ENCODE peak calls at places on chromosomes 13 and 19, in nine cellular contexts. U, I, G, Y, C, J, L, X and O are unnamed samples.

GRCh38 chr13:57418067-57418677 is 213.4 kb upstream of the PCDH17 start:
- DNase-seq in X (no peak), U (no peak), L (no peak), J (no peak), G (no peak), I (no peak), C (no peak), Y (no peak), O (no peak)

GRCh38 chr13:31477961-31478360 is 261.4 kb upstream of the RXFP2 start:
- DNase-seq in J (peak), Y (no peak), C (no peak), X (no peak), L (no peak), I (peak), G (no peak), U (peak), O (no peak)

GRCh38 chr13:46367622-46368327 is 19.3 kb downstream of the RUBCNL start:
- DNase-seq in C (no peak), L (no peak), X (no peak), U (no peak), Y (no peak), J (peak), I (no peak), G (no peak), O (no peak)

GRCh38 chr13:90713436-90714133 is 633.9 kb upstream of the MIR17HG start:
- DNase-seq in C (no peak), L (no peak), X (no peak), J (no peak), Y (peak), G (no peak), I (no peak), U (no peak), O (no peak)

GRCh38 chr13:106797081-106797640 is 229.2 kb upstream of the ARGLU1 start:
- DNase-seq in J (no peak), Y (no peak), L (no peak), I (no peak), G (no peak), C (no peak), U (no peak), X (no peak), O (no peak)

GRCh38 chr19:6108721-6109633 is 1.3 kb downstream of the RFX2 start:
- DNase-seq in Y (peak), J (peak), I (no peak), U (peak), L (peak), C (no peak), X (no peak), G (peak), O (no peak)

GRCh38 chr19:13689050-13689449 is 75.3 kb upstream of the MRI1 start:
- DNase-seq in U (peak), G (no peak), Y (peak), X (no peak), L (peak), I (no peak), C (no peak), J (peak), O (no peak)

GRCh38 chr19:50414850-50415660 is 3.7 kb upstream of the SPIB start:
- DNase-seq in Y (peak), I (peak), U (peak), J (peak), L (peak), G (peak), C (peak), X (no peak), O (no peak)

GRCh38 chr13:54949735-54950134 is 1921.1 kb downstream of the OLFM4 start:
- DNase-seq in J (no peak), Y (no peak), U (no peak), L (no peak), X (no peak), C (no peak), I (no peak), G (no peak), O (no peak)

GRCh38 chr13:109309625-109310363 is 476.6 kb downstream of the IRS2 start:
- DNase-seq in I (no peak), U (no peak), G (no peak), X (peak), C (no peak), Y (no peak), J (no peak), L (no peak), O (no peak)

GRCh38 chr19:10544242-10544752 is 593 bp downstream of the ATG4D start:
- DNase-seq in Y (peak), I (no peak), G (peak), U (no peak), X (no peak), C (no peak), J (no peak), L (peak), O (no peak)

GRCh38 chr19:16445238-16446107 is 26.3 kb downstream of the EPS15L1 start:
- DNase-seq in X (no peak), U (peak), I (no peak), C (no peak), G (no peak), Y (no peak), L (no peak), J (no peak), O (no peak)

GRCh38 chr13:108266316-108266936 is 3.1 kb upstream of the TNFSF13B start:
- DNase-seq in G (no peak), C (no peak), Y (no peak), L (no peak), I (no peak), X (no peak), U (no peak), J (no peak), O (no peak)

GRCh38 chr19:15316498-15316897 is 15.8 kb downstream of the BRD4 start:
- DNase-seq in L (no peak), U (peak), C (no peak), G (no peak), J (no peak), X (no peak), I (no peak), Y (no peak), O (no peak)

GRCh38 chr13:96946709-96947311 is 47.5 kb downstream of the OXGR1 start:
- DNase-seq in G (peak), C (no peak), U (no peak), L (peak), J (no peak), I (no peak), X (no peak), Y (no peak), O (no peak)

GRCh38 chr19:34766386-34766785 is 6.6 kb downstream of the ZNF599 start:
- DNase-seq in U (no peak), J (no peak), G (no peak), Y (no peak), X (no peak), I (no peak), C (no peak), L (no peak), O (no peak)

GRCh38 chr13:59531571-59532091 is 632.1 kb downstream of the DIAPH3 start:
- DNase-seq in L (peak), Y (peak), J (peak), C (peak), U (peak), I (peak), G (peak), X (no peak), O (peak)

GRCh38 chr13:24208314-24208713 is 47.8 kb downstream of the SPATA13 start:
- DNase-seq in C (no peak), G (no peak), I (peak), X (peak), J (peak), Y (no peak), U (peak), L (no peak), O (peak)

GRCh38 chr19:5742051-5742450 is 21.6 kb downstream of the CATSPERD start:
- DNase-seq in C (no peak), G (no peak), I (no peak), U (no peak), L (no peak), J (no peak), Y (no peak), X (no peak), O (no peak)

GRCh38 chr13:43159007-43159406 is 135.6 kb downstream of the DNAJC15 start:
- DNase-seq in J (peak), L (peak), G (no peak), X (no peak), I (peak), U (peak), Y (no peak), C (no peak), O (no peak)

GRCh38 chr19:55519461-55520311 is 17.2 kb downstream of the SBK2 start:
- DNase-seq in X (no peak), C (no peak), Y (no peak), U (peak), J (peak), G (no peak), I (no peak), L (no peak), O (no peak)

GRCh38 chr13:73171926-73172325 is 113.1 kb downstream of the KLF5 start:
- DNase-seq in C (no peak), J (peak), L (peak), G (no peak), X (no peak), I (no peak), U (no peak), Y (no peak), O (no peak)

GRCh38 chr13:45623516-45624090 is 8.1 kb upstream of the ERICH6B start:
- DNase-seq in L (peak), J (peak), U (peak), Y (no peak), G (no peak), I (no peak), X (peak), C (no peak), O (no peak)

GRCh38 chr13:75226092-75226491 is 255.9 kb downstream of the TBC1D4 start:
- DNase-seq in J (no peak), C (no peak), I (no peak), L (peak), X (no peak), U (no peak), G (no peak), Y (no peak), O (no peak)

GRCh38 chr13:49354719-49355118 is 89.1 kb downstream of the CAB39L start:
- DNase-seq in U (peak), G (no peak), X (no peak), Y (no peak), I (no peak), C (no peak), L (no peak), J (peak), O (no peak)

GRCh38 chr19:33390120-33390907 is 16.8 kb downstream of the CEBPG start:
- DNase-seq in I (peak), C (no peak), X (no peak), J (peak), L (no peak), G (peak), Y (peak), U (peak), O (no peak)

GRCh38 chr19:27774337-27774736 is 1438.6 kb downstream of the UQCRFS1 start:
- DNase-seq in L (peak), C (no peak), X (no peak), U (no peak), I (no peak), J (no peak), Y (peak), G (no peak), O (no peak)
- TF ChIP-seq CTCF in L (peak), C (no peak), X (no peak), U (peak), I (peak), J (peak), Y (peak), G (no peak), O (peak)

GRCh38 chr19:8858260-8858659 is 26.1 kb downstream of the MBD3L1 start:
- DNase-seq in X (no peak), L (no peak), Y (no peak), G (no peak), J (no peak), U (no peak), I (no peak), C (no peak), O (no peak)
- H3K4me3 ChIP-seq in X (no peak), L (no peak), Y (no peak), G (no peak), J (no peak), U (no peak), I (no peak), C (no peak), O (no peak)

GRCh38 chr13:26112843-26113242 is 61.0 kb upstream of the SHISA2 start:
- DNase-seq in C (no peak), I (no peak), U (no peak), G (no peak), L (peak), J (no peak), X (no peak), Y (no peak), O (no peak)
- TF ChIP-seq CTCF in C (no peak), I (peak), U (peak), G (no peak), L (peak), J (peak), X (peak), Y (no peak), O (peak)

DNA sequence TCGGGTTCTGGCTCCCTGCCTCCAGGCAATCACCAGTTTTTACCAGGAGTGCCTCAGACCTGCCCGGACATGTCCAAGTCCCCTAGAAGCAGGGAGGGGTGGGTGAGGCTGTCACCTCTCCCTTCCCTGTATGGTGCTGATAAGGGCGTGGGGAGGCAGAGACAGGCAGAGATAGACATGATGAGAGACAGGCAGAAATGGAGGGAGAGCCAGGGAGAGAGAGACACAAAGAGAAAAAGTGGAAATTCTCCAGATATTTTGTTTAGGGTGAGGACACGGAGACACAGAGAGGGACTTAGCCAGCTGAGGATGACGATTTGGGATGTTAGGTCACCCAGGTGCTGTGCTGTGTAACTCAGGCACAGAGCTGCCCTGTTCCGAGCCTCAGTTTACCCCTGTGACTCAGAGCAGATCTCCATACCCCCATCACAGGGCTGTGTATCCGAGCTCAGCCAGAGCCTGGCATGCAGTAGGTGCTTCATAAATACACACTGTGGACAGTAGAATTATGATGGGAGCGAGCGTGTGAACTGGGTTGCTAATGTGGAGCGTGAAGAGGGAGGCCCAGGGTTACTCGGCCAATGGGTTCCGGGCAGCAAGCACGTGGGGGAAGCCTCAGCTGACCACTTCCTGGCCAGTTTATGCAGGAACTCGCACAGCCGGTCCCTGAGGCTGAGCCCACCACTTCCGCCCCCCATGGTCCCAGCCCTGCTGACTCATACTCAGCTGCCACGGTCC is 11.9 kb upstream of the GDF15 start:
- DNase-seq in L (peak), I (peak), Y (peak), G (peak), J (peak), X (no peak), C (peak), U (peak), O (peak)
- H3K4me3 ChIP-seq in L (no peak), I (no peak), Y (no peak), G (no peak), J (no peak), X (no peak), C (no peak), U (no peak), O (no peak)

GRCh38 chr19:38849746-38850230 is at the start of gene HNRNPL:
- DNase-seq in L (no peak), J (no peak), G (peak), U (no peak), I (no peak), Y (peak), X (no peak), C (peak), O (no peak)
- TF ChIP-seq CTCF in L (peak), J (peak), G (peak), U (peak), I (peak), Y (peak), X (peak), C (peak), O (peak)

DNA sequence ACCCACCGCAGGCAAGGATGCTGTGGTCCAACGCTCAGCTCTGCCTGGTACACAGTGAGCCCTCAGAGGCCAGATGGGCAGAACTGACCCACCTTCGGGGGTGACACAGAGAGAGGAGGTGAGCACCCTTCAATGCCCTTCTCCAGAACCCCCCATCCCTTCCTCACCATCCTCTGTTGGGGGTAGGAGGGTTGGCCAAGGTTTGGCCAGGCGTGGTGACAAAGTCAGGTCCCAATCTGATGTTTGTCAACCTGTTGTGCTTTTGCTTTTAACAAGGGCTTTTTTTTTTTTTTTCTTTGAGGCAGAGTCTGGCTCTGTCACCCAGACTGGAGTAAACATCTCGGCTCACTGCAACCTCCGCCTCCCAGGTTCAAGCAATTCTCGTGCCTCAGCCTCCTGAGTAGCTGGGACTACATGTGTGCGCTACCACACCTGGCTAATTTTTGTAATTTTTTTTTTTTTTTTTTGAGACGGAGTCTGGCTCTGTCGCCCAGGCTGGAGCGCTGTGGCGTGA is 7.3 kb downstream of the PTGIR start:
- DNase-seq in U (no peak), G (no peak), J (no peak), Y (no peak), X (no peak), C (no peak), I (no peak), L (no peak), O (no peak)
- H3K4me3 ChIP-seq in U (no peak), G (no peak), J (no peak), Y (no peak), X (no peak), C (no peak), I (no peak), L (no peak), O (no peak)

GRCh38 chr19:18637644-18638630 is 1.1 kb downstream of the KLHL26 start:
- DNase-seq in X (peak), Y (no peak), U (no peak), C (no peak), G (peak), L (peak), J (no peak), I (no peak), O (no peak)
- TF ChIP-seq CTCF in X (no peak), Y (no peak), U (no peak), C (no peak), G (no peak), L (no peak), J (no peak), I (no peak), O (no peak)

DNA sequence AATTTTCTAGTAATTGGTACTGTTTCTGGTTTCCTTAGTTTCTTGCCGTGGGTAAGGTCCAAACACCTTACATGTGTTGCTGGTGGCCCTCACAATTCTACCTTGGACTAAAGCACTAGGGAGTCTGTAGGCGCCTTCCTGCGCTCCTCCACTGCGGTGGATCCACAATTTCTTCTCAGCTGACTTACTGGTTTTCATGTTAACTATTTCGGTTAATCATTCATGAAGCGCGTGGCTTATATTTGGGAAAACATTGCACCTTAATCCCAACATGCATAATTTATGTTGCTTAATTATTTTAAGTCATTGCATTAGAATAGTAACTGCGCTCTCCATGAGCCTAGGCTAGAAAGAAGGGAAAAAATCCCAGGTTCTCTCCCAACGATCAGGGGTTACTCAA is 37.7 kb downstream of the ARHGEF7 start:
- DNase-seq in I (no peak), Y (no peak), J (no peak), L (peak), G (peak), X (no peak), U (no peak), C (no peak), O (no peak)
- H3K4me3 ChIP-seq in I (peak), Y (peak), J (peak), L (peak), G (peak), X (peak), U (peak), C (peak), O (peak)